ENCODE peak calls at places on chromosomes 5 and 9, in seven cellular contexts. One of them, this sample, is unnamed.

GRCh38 chr5:33291216-33292000 is 149.4 kb upstream of the TARS1 start:
- DNase-seq in stimulated activated CD8-positive, alpha-beta memory T cell treated with anti-CD3 and anti-CD28 coated beads, Interleukin-12 subunit alpha, Interleukin-12 subunit beta, amount 100 ng/mL, for 4 hours: no peak
- DNase-seq in memory B cell: no peak
- DNase-seq in neural progenitor cell: no peak
- DNase-seq in omental fat pad: no peak
- DNase-seq in ovary: no peak
- DNase-seq in Daoy: no peak
- DNase-seq in this sample: no peak

GRCh38 chr5:177526791-177527190 is 10.0 kb upstream of the DDX41 start:
- DNase-seq in stimulated activated CD8-positive, alpha-beta memory T cell treated with anti-CD3 and anti-CD28 coated beads, Interleukin-12 subunit alpha, Interleukin-12 subunit beta, amount 100 ng/mL, for 4 hours: no peak
- DNase-seq in memory B cell: no peak
- DNase-seq in neural progenitor cell: no peak
- DNase-seq in omental fat pad: no peak
- DNase-seq in ovary: no peak
- DNase-seq in Daoy: no peak
- DNase-seq in this sample: no peak

GRCh38 chr5:150135557-150135956 is 20.1 kb downstream of the PDGFRB start:
- DNase-seq in stimulated activated CD8-positive, alpha-beta memory T cell treated with anti-CD3 and anti-CD28 coated beads, Interleukin-12 subunit alpha, Interleukin-12 subunit beta, amount 100 ng/mL, for 4 hours: no peak
- DNase-seq in memory B cell: no peak
- DNase-seq in neural progenitor cell: no peak
- DNase-seq in omental fat pad: no peak
- DNase-seq in ovary: no peak
- DNase-seq in Daoy: no peak
- DNase-seq in this sample: no peak

GRCh38 chr5:38408446-38409175 is 147.8 kb downstream of the LIFR start:
- DNase-seq in stimulated activated CD8-positive, alpha-beta memory T cell treated with anti-CD3 and anti-CD28 coated beads, Interleukin-12 subunit alpha, Interleukin-12 subunit beta, amount 100 ng/mL, for 4 hours: no peak
- DNase-seq in memory B cell: no peak
- DNase-seq in neural progenitor cell: no peak
- DNase-seq in omental fat pad: no peak
- DNase-seq in ovary: no peak
- DNase-seq in Daoy: no peak
- DNase-seq in this sample: no peak

GRCh38 chr5:136089804-136090203 is 42.8 kb upstream of the SMAD5 start:
- DNase-seq in stimulated activated CD8-positive, alpha-beta memory T cell treated with anti-CD3 and anti-CD28 coated beads, Interleukin-12 subunit alpha, Interleukin-12 subunit beta, amount 100 ng/mL, for 4 hours: no peak
- DNase-seq in memory B cell: no peak
- DNase-seq in neural progenitor cell: no peak
- DNase-seq in omental fat pad: no peak
- DNase-seq in ovary: no peak
- DNase-seq in Daoy: no peak
- DNase-seq in this sample: no peak

GRCh38 chr9:98020471-98021145 is 35.9 kb upstream of the NANS start:
- DNase-seq in stimulated activated CD8-positive, alpha-beta memory T cell treated with anti-CD3 and anti-CD28 coated beads, Interleukin-12 subunit alpha, Interleukin-12 subunit beta, amount 100 ng/mL, for 4 hours: no peak
- DNase-seq in memory B cell: no peak
- DNase-seq in neural progenitor cell: no peak
- DNase-seq in omental fat pad: no peak
- DNase-seq in ovary: no peak
- DNase-seq in Daoy: no peak
- DNase-seq in this sample: no peak

GRCh38 chr9:23766613-23767012 is 59.4 kb downstream of the ELAVL2 start:
- DNase-seq in stimulated activated CD8-positive, alpha-beta memory T cell treated with anti-CD3 and anti-CD28 coated beads, Interleukin-12 subunit alpha, Interleukin-12 subunit beta, amount 100 ng/mL, for 4 hours: no peak
- DNase-seq in memory B cell: no peak
- DNase-seq in neural progenitor cell: no peak
- DNase-seq in omental fat pad: no peak
- DNase-seq in ovary: no peak
- DNase-seq in Daoy: no peak
- DNase-seq in this sample: no peak

GRCh38 chr5:169801324-169801777 is 164.3 kb downstream of the DOCK2 start:
- DNase-seq in stimulated activated CD8-positive, alpha-beta memory T cell treated with anti-CD3 and anti-CD28 coated beads, Interleukin-12 subunit alpha, Interleukin-12 subunit beta, amount 100 ng/mL, for 4 hours: no peak
- DNase-seq in memory B cell: no peak
- DNase-seq in neural progenitor cell: no peak
- DNase-seq in omental fat pad: no peak
- DNase-seq in ovary: no peak
- DNase-seq in Daoy: peak
- DNase-seq in this sample: no peak

This sample was measured in NCI-H1930.